ENCODE peak calls at places on chromosomes 6 and 20, in ten cellular contexts. X is dorsolateral prefrontal cortex; J is DMS 273 treated with DMSO at 0.1 percent for 48 hours; A is GM04503; H is stimulated activated CD4-positive, alpha-beta T cell treated with anti-CD3 and anti-CD28 coated beads, Interleukin-2, amount 100 ng/mL, for 48 hours; P is colonic mucosa; I is mesendoderm; V is suprapubic skin; Z is skeletal muscle cell; Y is body of pancreas. C is an unnamed sample.

GRCh38 chr6:28757429-28758045 is 166.2 kb downstream of the TRIM27 start:
- DNase-seq in X (no peak), J (peak), A (no peak), H (no peak), P (no peak), I (peak), V (no peak), Z (no peak), Y (no peak), C (no peak)

GRCh38 chr6:123925360-123925759 is 121.7 kb downstream of the NKAIN2 start:
- DNase-seq in X (no peak), J (no peak), A (no peak), H (no peak), P (no peak), I (no peak), V (no peak), Z (no peak), Y (no peak), C (no peak)

GRCh38 chr6:165617528-165617927 is 45.5 kb downstream of the PDE10A start:
- DNase-seq in X (no peak), J (no peak), A (no peak), H (no peak), P (no peak), I (no peak), V (no peak), Z (no peak), Y (no peak), C (no peak)

GRCh38 chr6:150646228-150646627 is 46.5 kb downstream of the PLEKHG1 start:
- DNase-seq in X (no peak), J (no peak), A (no peak), H (no peak), P (no peak), I (no peak), V (no peak), Z (no peak), Y (no peak), C (no peak)

GRCh38 chr6:53410508-53411258 is 61.9 kb upstream of the ELOVL5 start:
- DNase-seq in X (peak), J (no peak), A (peak), H (peak), P (peak), I (peak), V (no peak), Z (no peak), Y (peak), C (peak)

GRCh38 chr6:152124432-152125074 is 317.1 kb downstream of the ESR1 start:
- DNase-seq in X (no peak), J (peak), A (peak), H (no peak), P (no peak), I (peak), V (no peak), Z (peak), Y (no peak), C (no peak)

GRCh38 chr6:104711371-104711770 is 148.3 kb downstream of the HACE1 start:
- DNase-seq in X (no peak), J (no peak), A (peak), H (no peak), P (no peak), I (no peak), V (no peak), Z (peak), Y (no peak), C (no peak)

GRCh38 chr20:42836339-42836738 is 353.4 kb downstream of the PTPRT start:
- DNase-seq in X (no peak), J (no peak), A (no peak), H (no peak), P (no peak), I (no peak), V (no peak), Z (no peak), Y (no peak), C (no peak)

GRCh38 chr6:27059621-27060425 is 187.7 kb upstream of the PRSS16 start:
- DNase-seq in X (no peak), J (no peak), A (no peak), H (no peak), P (peak), I (no peak), V (no peak), Z (no peak), Y (no peak), C (no peak)

GRCh38 chr20:37729909-37730308 is 36.1 kb downstream of the CTNNBL1 start:
- DNase-seq in X (no peak), J (peak), A (no peak), H (no peak), P (no peak), I (no peak), V (no peak), Z (no peak), Y (no peak), C (no peak)

GRCh38 chr6:13384966-13385365 is 56.6 kb upstream of the TBC1D7 start:
- DNase-seq in X (no peak), J (no peak), A (no peak), H (no peak), P (no peak), I (peak), V (peak), Z (no peak), Y (no peak), C (no peak)